ENCODE peak calls at places on chromosome 10, in seven cellular contexts. A is mammary epithelial cell, P is fibroblast of lung, C is DND-41, U is endothelial cell of umbilical vein, M is SK-N-SH, E is IMR-90. N is an unnamed sample.

GRCh38 chr10:106043833-106044232 is 1120.7 kb downstream of the SORCS1 start:
- DNase-seq in M (no peak), A (no peak), E (peak), U (no peak), C (no peak), P (peak), N (no peak)

GRCh38 chr10:62095341-62096071 is 173.1 kb downstream of the RTKN2 start:
- DNase-seq in C (no peak), U (peak), E (peak), P (peak), M (no peak), A (peak), N (no peak)

GRCh38 chr10:80137031-80137712 is 4.6 kb downstream of the PLAC9 start:
- DNase-seq in U (no peak), C (no peak), M (no peak), A (no peak), P (no peak), E (peak), N (no peak)

GRCh38 chr10:6164271-6165095 is 38.2 kb upstream of the PFKFB3 start:
- DNase-seq in E (no peak), P (no peak), U (peak), M (no peak), C (no peak), A (no peak), N (no peak)

GRCh38 chr10:4778761-4779160 is 47.2 kb upstream of the AKR1E2 start:
- DNase-seq in U (peak), E (no peak), A (no peak), M (no peak), P (no peak), C (no peak), N (no peak)

GRCh38 chr10:121553861-121554264 is 44.4 kb downstream of the FGFR2 start:
- DNase-seq in M (no peak), U (no peak), A (peak), E (no peak), P (no peak), C (no peak), N (no peak)

GRCh38 chr10:9311702-9312499 is 1257.4 kb downstream of the GATA3 start:
- DNase-seq in A (no peak), C (no peak), P (no peak), M (no peak), E (no peak), U (no peak), N (no peak)

GRCh38 chr10:72261323-72262018 is 12.3 kb upstream of the DDIT4 start:
- DNase-seq in E (no peak), P (no peak), C (no peak), M (peak), U (peak), A (peak), N (no peak)

GRCh38 chr10:114239117-114239993 is at the start of gene VWA2:
- DNase-seq in U (peak), A (no peak), P (no peak), E (no peak), C (no peak), M (no peak), N (no peak)

GRCh38 chr10:124646483-124647352 is 97.5 kb downstream of the FAM53B start:
- DNase-seq in A (no peak), C (no peak), U (peak), M (peak), P (peak), E (peak), N (no peak)

GRCh38 chr10:37707829-37708578 is 149.4 kb downstream of the ZNF248 start:
- DNase-seq in C (no peak), A (no peak), E (no peak), U (no peak), P (no peak), M (no peak), N (no peak)

GRCh38 chr10:15341502-15342128 is 29.5 kb downstream of the FAM171A1 start:
- DNase-seq in M (peak), A (no peak), U (peak), P (no peak), C (no peak), E (no peak), N (no peak)

GRCh38 chr10:96719850-96720421 is 378 bp downstream of the PIK3AP1 start:
- DNase-seq in U (no peak), M (peak), C (no peak), E (no peak), P (peak), A (no peak), N (no peak)

GRCh38 chr10:77393411-77393810 is 244.2 kb downstream of the KCNMA1 start:
- DNase-seq in A (no peak), P (no peak), C (no peak), U (no peak), E (no peak), M (no peak), N (no peak)

GRCh38 chr10:77393821-77394501 is 243.6 kb downstream of the KCNMA1 start:
- DNase-seq in E (no peak), C (no peak), M (no peak), A (peak), P (no peak), U (no peak), N (no peak)

GRCh38 chr10:77392236-77392721 is 245.3 kb downstream of the KCNMA1 start:
- DNase-seq in C (no peak), A (no peak), P (peak), M (no peak), E (peak), U (no peak), N (no peak)

GRCh38 chr10:77391605-77392235 is 245.9 kb downstream of the KCNMA1 start:
- DNase-seq in E (peak), C (peak), A (peak), M (peak), U (peak), P (peak), N (peak)

GRCh38 chr10:77392851-77393250 is 244.8 kb downstream of the KCNMA1 start:
- DNase-seq in P (peak), C (no peak), M (no peak), E (peak), U (peak), A (peak), N (no peak)
- H3K27ac ChIP-seq in P (peak), C (no peak), M (peak), E (peak), U (peak), A (peak), N (no peak)

GRCh38 chr10:13788320-13788600 is 201.5 kb downstream of the PRPF18 start:
- DNase-seq in M (no peak), C (no peak), E (no peak), A (no peak), U (no peak), P (peak), N (no peak)
- H3K9ac ChIP-seq in M (peak), C (no peak), E (peak), A (no peak), U (peak), P (no peak), N (no peak)

DNA sequence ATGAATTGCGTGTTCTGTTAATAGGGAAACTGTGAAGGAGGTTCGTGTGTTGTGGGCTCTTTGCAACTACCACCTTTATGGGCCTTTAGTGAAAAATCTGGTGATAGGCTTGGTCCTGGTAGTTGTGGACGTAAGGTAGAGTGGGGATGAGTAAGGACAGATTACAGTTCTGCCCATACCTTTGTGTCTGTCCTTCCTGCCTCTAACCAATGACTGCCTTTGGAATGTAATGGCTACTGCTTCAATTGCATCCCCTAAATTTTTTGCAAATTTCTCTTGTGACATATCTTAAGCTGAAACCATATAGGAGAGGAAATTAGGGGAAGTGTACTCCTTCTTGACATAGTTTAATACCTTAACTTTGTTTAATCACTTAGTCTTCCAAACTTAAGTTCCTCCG is 82.3 kb downstream of the ADK start:
- DNase-seq in A (no peak), C (no peak), U (no peak), P (no peak), M (no peak), E (no peak), N (no peak)
- H3K27ac ChIP-seq in A (no peak), C (no peak), U (no peak), P (no peak), M (peak), E (no peak), N (no peak)

GRCh38 chr10:69769395-69769989 is 32.2 kb upstream of the COL13A1 start:
- DNase-seq in C (no peak), P (peak), A (peak), U (peak), E (peak), M (no peak), N (no peak)
- H3K9ac ChIP-seq in C (no peak), P (no peak), A (no peak), U (no peak), E (no peak), M (no peak), N (no peak)

GRCh38 chr10:84499846-84500245 is 171.5 kb downstream of the CCSER2 start:
- DNase-seq in A (no peak), C (no peak), M (peak), E (peak), U (peak), P (peak), N (no peak)

GRCh38 chr10:84494849-84495180 is 166.4 kb downstream of the CCSER2 start:
- DNase-seq in P (no peak), M (no peak), C (no peak), A (no peak), U (peak), E (no peak), N (no peak)

GRCh38 chr10:84497978-84498377 is 169.6 kb downstream of the CCSER2 start:
- DNase-seq in P (no peak), A (no peak), E (no peak), M (no peak), C (no peak), U (no peak), N (no peak)

GRCh38 chr10:84493951-84494848 is 165.8 kb downstream of the CCSER2 start:
- DNase-seq in U (peak), C (no peak), P (peak), A (peak), M (no peak), E (peak), N (no peak)
- H3K27ac ChIP-seq in U (peak), C (no peak), P (peak), A (peak), M (peak), E (peak), N (no peak)

DNA sequence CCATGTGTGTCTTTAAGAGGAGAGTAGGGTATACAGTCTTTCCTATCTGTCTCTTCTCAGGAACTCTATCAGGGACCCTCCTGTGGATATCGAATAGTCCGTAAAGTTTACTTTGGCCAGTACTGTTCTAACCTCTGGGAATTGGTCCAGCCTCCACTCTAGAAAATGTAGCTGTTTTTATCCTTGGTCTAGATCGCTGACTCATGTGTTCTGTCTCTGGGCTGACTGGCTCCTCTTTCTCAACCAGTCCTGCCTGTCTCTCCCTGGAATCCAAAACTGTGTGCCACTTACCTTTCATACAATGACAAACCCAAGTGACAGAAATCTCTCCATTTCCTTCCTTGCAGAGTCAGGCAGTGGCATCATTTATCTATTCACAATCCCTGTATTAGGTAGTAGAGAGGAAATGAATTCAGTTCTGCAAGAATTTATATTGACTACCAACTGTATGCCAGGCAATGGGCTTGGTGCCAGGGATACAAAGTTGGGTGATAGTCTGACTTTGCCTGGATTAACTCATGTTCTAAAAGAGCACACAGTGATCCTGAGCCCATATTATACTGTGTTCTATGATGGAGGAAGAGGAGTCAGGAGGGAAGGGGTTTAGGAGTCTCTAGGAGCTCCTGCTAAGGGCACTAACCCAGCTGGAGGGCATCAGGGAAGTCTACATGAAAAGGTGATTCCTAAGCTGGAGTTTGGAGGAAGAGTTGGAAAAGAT is 232.7 kb downstream of the LRMDA start:
- DNase-seq in M (no peak), P (peak), A (no peak), C (no peak), U (no peak), E (no peak), N (no peak)
- H3K9ac ChIP-seq in M (no peak), P (no peak), A (no peak), C (no peak), U (no peak), E (no peak), N (no peak)

GRCh38 chr10:132193907-132194552 is 7.3 kb downstream of the DPYSL4 start:
- DNase-seq in E (no peak), U (no peak), P (no peak), M (no peak), C (peak), A (no peak), N (no peak)

GRCh38 chr10:132192076-132192975 is 5.6 kb downstream of the DPYSL4 start:
- DNase-seq in C (no peak), A (no peak), P (no peak), M (no peak), U (no peak), E (no peak), N (no peak)

GRCh38 chr10:132195366-132196075 is 8.8 kb downstream of the DPYSL4 start:
- DNase-seq in U (no peak), E (no peak), C (no peak), A (no peak), P (no peak), M (no peak), N (no peak)

GRCh38 chr10:132194726-132195125 is 8.0 kb downstream of the DPYSL4 start:
- DNase-seq in A (no peak), P (no peak), E (no peak), U (no peak), M (no peak), C (no peak), N (no peak)

DNA sequence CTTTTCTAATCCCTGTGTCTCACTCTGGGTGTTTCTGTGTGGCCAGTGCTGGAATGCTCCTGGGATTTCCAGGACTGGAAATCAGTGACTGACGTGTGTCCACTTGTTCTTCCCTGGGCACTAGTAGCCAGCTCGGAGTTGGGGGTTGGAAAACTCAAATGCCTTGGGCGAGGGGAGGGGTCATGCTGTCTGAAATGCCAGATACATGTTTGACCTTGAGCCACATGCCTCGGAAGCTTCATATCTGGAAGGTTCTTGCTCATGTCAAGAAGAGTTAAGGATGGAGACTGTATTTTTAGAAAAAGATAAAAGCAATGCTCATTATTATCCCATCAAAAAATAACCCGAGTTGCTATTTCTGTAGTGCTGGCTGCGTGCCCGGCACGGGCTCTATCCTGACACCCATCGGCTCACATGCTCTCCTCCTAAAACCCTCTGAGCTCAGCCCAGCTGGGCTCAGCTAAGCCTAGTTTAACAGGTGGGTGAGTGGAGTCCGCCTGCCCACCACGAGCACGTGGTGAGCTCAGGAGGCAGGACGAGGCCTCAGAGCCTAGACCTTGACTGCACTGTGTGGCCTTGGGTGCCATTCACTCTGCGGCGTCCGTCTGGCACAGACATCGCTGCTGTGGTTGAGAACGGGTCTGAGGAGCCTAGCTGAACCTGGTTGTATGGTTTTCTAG is 6.4 kb downstream of the DPYSL4 start:
- DNase-seq in C (no peak), U (no peak), P (no peak), A (no peak), M (no peak), E (no peak), N (no peak)
- H3K27ac ChIP-seq in C (no peak), U (no peak), P (no peak), A (no peak), M (no peak), E (no peak), N (no peak)

GRCh38 chr10:70672993-70673928 is 955 bp downstream of the ADAMTS14 start:
- DNase-seq in U (no peak), C (no peak), A (peak), P (peak), M (peak), E (peak), N (no peak)
- H3K9ac ChIP-seq in U (no peak), C (peak), A (no peak), P (peak), M (peak), E (no peak), N (no peak)

N was measured in SK-N-MC.